ENCODE peak calls at places on chromosome 2, in five cellular contexts. One of them, this sample, is unnamed.

GRCh38 chr2:44348385-44348784 is 12.9 kb downstream of the PREPL start:
- DNase-seq in choroid plexus epithelial cell: peak; percentile 65
- DNase-seq in mucosa of descending colon: no peak
- DNase-seq in astrocyte of the cerebellum: peak; percentile 27
- DNase-seq in stomach: no peak
- DNase-seq in this sample: no peak

GRCh38 chr2:204967199-204967995 is 422.1 kb downstream of the PARD3B start:
- DNase-seq in stomach: no peak
- DNase-seq in choroid plexus epithelial cell: no peak
- DNase-seq in astrocyte of the cerebellum: no peak
- DNase-seq in mucosa of descending colon: no peak
- DNase-seq in this sample: no peak

GRCh38 chr2:218959141-218959731 is at the start of gene CDK5R2:
- DNase-seq in choroid plexus epithelial cell: peak; percentile 81
- DNase-seq in astrocyte of the cerebellum: peak; percentile 29
- DNase-seq in mucosa of descending colon: peak; percentile 82
- DNase-seq in stomach: peak; percentile 65
- DNase-seq in this sample: peak; percentile 99

GRCh38 chr2:187034434-187034833 is 185.5 kb upstream of the ZSWIM2 start:
- DNase-seq in stomach: no peak
- DNase-seq in choroid plexus epithelial cell: no peak
- DNase-seq in mucosa of descending colon: no peak
- DNase-seq in astrocyte of the cerebellum: no peak
- DNase-seq in this sample: no peak

GRCh38 chr2:216695401-216695821 is at the start of gene IGFBP5:
- DNase-seq in stomach: peak; percentile 89
- DNase-seq in astrocyte of the cerebellum: peak; percentile 81
- DNase-seq in choroid plexus epithelial cell: peak; percentile 94
- DNase-seq in mucosa of descending colon: peak; percentile 65
- DNase-seq in this sample: no peak

GRCh38 chr2:238974510-238975166 is 126.8 kb downstream of the TWIST2 start:
- DNase-seq in astrocyte of the cerebellum: peak; percentile 81
- DNase-seq in stomach: no peak
- DNase-seq in choroid plexus epithelial cell: peak; percentile 58
- DNase-seq in mucosa of descending colon: no peak
- DNase-seq in this sample: no peak

GRCh38 chr2:160703648-160704585 is 210.3 kb upstream of the RBMS1 start:
- DNase-seq in stomach: no peak
- DNase-seq in astrocyte of the cerebellum: no peak
- DNase-seq in mucosa of descending colon: peak; percentile 31
- DNase-seq in choroid plexus epithelial cell: no peak
- DNase-seq in this sample: no peak

GRCh38 chr2:64861338-64862000 is 127.7 kb upstream of the SLC1A4 start:
- DNase-seq in choroid plexus epithelial cell: no peak
- DNase-seq in stomach: peak; percentile 24
- DNase-seq in astrocyte of the cerebellum: no peak
- DNase-seq in mucosa of descending colon: no peak
- DNase-seq in this sample: no peak

GRCh38 chr2:168992591-168993349 is 38.4 kb downstream of the ABCB11 start:
- DNase-seq in stomach: no peak
- DNase-seq in choroid plexus epithelial cell: peak; percentile 64
- DNase-seq in astrocyte of the cerebellum: no peak
- DNase-seq in mucosa of descending colon: no peak
- DNase-seq in this sample: no peak

GRCh38 chr2:120570546-120570945 is 165.1 kb upstream of the GLI2 start:
- DNase-seq in mucosa of descending colon: no peak
- DNase-seq in stomach: no peak
- DNase-seq in astrocyte of the cerebellum: no peak
- DNase-seq in choroid plexus epithelial cell: no peak
- DNase-seq in this sample: no peak

GRCh38 chr2:225052703-225053102 is 10.4 kb upstream of the DOCK10 start:
- DNase-seq in mucosa of descending colon: no peak
- DNase-seq in stomach: no peak
- DNase-seq in choroid plexus epithelial cell: peak; percentile 52
- DNase-seq in astrocyte of the cerebellum: no peak
- DNase-seq in this sample: no peak

GRCh38 chr2:24339856-24340262 is 20.5 kb downstream of the ITSN2 start:
- DNase-seq in choroid plexus epithelial cell: no peak
- DNase-seq in astrocyte of the cerebellum: no peak
- DNase-seq in stomach: no peak
- DNase-seq in mucosa of descending colon: no peak
- DNase-seq in this sample: no peak

GRCh38 chr2:24333019-24333540 is 27.3 kb downstream of the ITSN2 start:
- DNase-seq in astrocyte of the cerebellum: no peak
- DNase-seq in stomach: no peak
- DNase-seq in mucosa of descending colon: no peak
- DNase-seq in choroid plexus epithelial cell: no peak
- DNase-seq in this sample: no peak

GRCh38 chr2:24342110-24342910 is 18.0 kb downstream of the ITSN2 start:
- DNase-seq in astrocyte of the cerebellum: no peak
- DNase-seq in stomach: no peak
- DNase-seq in choroid plexus epithelial cell: peak; percentile 38
- DNase-seq in mucosa of descending colon: no peak
- DNase-seq in this sample: no peak

GRCh38 chr2:24334245-24334633 is 26.1 kb downstream of the ITSN2 start:
- DNase-seq in mucosa of descending colon: no peak
- DNase-seq in stomach: no peak
- DNase-seq in astrocyte of the cerebellum: peak; percentile 60
- DNase-seq in choroid plexus epithelial cell: peak; percentile 37
- DNase-seq in this sample: no peak

GRCh38 chr2:24337958-24338357 is 22.4 kb downstream of the ITSN2 start:
- DNase-seq in astrocyte of the cerebellum: no peak
- DNase-seq in stomach: no peak
- DNase-seq in choroid plexus epithelial cell: no peak
- DNase-seq in mucosa of descending colon: no peak
- DNase-seq in this sample: no peak
- TF ChIP-seq CTCF in astrocyte of the cerebellum: no peak
- TF ChIP-seq CTCF in stomach: no peak
- TF ChIP-seq CTCF in choroid plexus epithelial cell: no peak
- TF ChIP-seq CTCF in mucosa of descending colon: no peak
- TF ChIP-seq CTCF in this sample: no peak

DNA sequence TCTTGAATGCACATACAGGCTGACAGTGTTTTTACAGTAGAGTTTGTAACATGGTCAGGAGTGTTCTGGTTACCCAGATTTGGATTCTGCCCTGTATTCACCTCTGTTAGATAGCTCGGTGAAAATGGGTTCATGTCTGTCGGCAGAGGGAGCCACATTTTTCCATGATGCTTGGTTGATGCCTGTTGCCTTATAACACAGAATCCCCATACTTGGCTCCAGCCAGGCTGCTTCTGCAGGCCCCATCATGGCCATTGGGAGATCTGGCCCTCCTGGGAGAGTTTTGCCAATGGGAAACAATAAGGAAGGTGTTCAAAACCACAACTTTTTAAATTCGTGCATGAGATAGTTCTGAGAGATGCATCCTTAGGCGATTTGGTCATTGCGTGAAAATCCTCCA is 78.1 kb downstream of the WDSUB1 start:
- DNase-seq in mucosa of descending colon: no peak
- DNase-seq in astrocyte of the cerebellum: no peak
- DNase-seq in choroid plexus epithelial cell: peak; percentile 32
- DNase-seq in stomach: no peak
- DNase-seq in this sample: no peak
- TF ChIP-seq CTCF in mucosa of descending colon: no peak
- TF ChIP-seq CTCF in astrocyte of the cerebellum: no peak
- TF ChIP-seq CTCF in choroid plexus epithelial cell: peak; percentile 36
- TF ChIP-seq CTCF in stomach: no peak
- TF ChIP-seq CTCF in this sample: no peak

GRCh38 chr2:71070294-71071025 is 2.0 kb downstream of the NAGK start:
- DNase-seq in astrocyte of the cerebellum: no peak
- DNase-seq in stomach: no peak
- DNase-seq in choroid plexus epithelial cell: peak; percentile 65
- DNase-seq in mucosa of descending colon: no peak
- DNase-seq in this sample: no peak
- TF ChIP-seq CTCF in astrocyte of the cerebellum: peak; percentile 57
- TF ChIP-seq CTCF in stomach: no peak
- TF ChIP-seq CTCF in choroid plexus epithelial cell: peak; percentile 61
- TF ChIP-seq CTCF in mucosa of descending colon: no peak
- TF ChIP-seq CTCF in this sample: no peak

GRCh38 chr2:18219676-18220075 is 340.8 kb downstream of the RDH14 start:
- DNase-seq in astrocyte of the cerebellum: no peak
- DNase-seq in mucosa of descending colon: no peak
- DNase-seq in stomach: no peak
- DNase-seq in choroid plexus epithelial cell: peak; percentile 48
- DNase-seq in this sample: no peak
- TF ChIP-seq CTCF in astrocyte of the cerebellum: peak; percentile 29
- TF ChIP-seq CTCF in mucosa of descending colon: no peak
- TF ChIP-seq CTCF in stomach: no peak
- TF ChIP-seq CTCF in choroid plexus epithelial cell: peak; percentile 65
- TF ChIP-seq CTCF in this sample: no peak

DNA sequence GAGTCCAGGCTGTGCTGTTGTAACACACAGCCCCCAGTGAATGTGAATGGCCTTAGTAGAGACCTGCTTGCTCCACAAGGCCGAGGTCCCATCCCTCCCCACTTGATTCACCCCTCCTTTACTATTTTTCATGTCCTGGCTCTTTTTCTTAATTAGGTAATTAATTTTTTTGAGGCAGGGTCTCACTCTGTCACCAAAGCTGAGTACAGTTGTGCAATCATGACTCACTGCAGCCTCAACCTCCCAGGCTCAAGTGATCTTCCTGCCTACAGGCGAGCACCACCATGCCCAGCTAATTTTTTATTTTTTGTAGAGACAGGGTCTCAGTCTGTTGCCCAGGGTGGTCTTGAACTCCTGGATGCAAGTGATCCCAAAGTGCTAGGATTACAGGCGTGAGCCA is 19.3 kb downstream of the FBLN7 start:
- DNase-seq in astrocyte of the cerebellum: no peak
- DNase-seq in stomach: no peak
- DNase-seq in mucosa of descending colon: no peak
- DNase-seq in choroid plexus epithelial cell: no peak
- DNase-seq in this sample: no peak
- TF ChIP-seq CTCF in astrocyte of the cerebellum: no peak
- TF ChIP-seq CTCF in stomach: no peak
- TF ChIP-seq CTCF in mucosa of descending colon: no peak
- TF ChIP-seq CTCF in choroid plexus epithelial cell: no peak
- TF ChIP-seq CTCF in this sample: no peak

DNA sequence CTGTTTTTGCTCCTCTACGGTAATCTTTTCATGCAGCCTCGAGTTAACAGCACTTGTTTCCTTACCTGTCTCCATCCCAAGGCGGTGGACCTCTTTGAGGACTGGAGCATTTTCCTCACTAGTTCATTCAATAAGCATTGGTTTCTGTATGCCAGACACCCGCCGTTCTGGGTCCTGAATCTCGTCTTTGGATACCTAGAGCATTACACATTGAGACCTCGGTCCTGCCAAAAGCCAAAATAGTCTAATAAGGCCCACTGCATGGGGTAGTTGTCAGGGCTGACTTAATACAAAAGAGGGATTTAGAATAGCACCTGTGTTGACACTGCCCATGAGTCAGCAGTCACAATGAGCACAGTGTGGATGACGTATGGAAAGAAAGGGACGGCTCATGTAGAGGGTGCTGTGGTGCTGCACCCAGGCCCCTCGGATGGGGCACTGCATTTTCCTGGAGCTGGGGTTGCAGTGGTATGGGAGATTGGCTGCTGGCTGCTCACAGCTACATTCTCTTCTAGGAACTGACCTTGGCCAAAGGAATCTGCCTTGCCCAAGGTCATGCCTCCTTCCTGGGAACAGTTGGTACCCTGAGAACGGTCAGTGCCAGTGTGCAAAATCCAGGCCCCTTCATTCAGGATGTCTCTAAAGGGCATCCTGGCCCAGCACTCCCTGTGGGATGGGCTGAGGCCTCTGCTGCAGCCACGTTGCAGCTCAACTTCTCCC is 126.9 kb upstream of the NCK2 start:
- DNase-seq in choroid plexus epithelial cell: no peak
- DNase-seq in mucosa of descending colon: no peak
- DNase-seq in astrocyte of the cerebellum: no peak
- DNase-seq in stomach: peak; percentile 36
- DNase-seq in this sample: no peak
- TF ChIP-seq CTCF in choroid plexus epithelial cell: no peak
- TF ChIP-seq CTCF in mucosa of descending colon: no peak
- TF ChIP-seq CTCF in astrocyte of the cerebellum: no peak
- TF ChIP-seq CTCF in stomach: no peak
- TF ChIP-seq CTCF in this sample: no peak